ENCODE peak calls at places on chromosome 1, in four cellular contexts. R is body of pancreas, X is heart right ventricle, K is Peyer's patch. D is an unnamed sample.

GRCh38 chr1:229836324-229836723 is 210.3 kb downstream of the URB2 start:
- DNase-seq in R (no peak), X (no peak), K (no peak), D (no peak)

GRCh38 chr1:7478797-7479499 is 292.1 kb upstream of the VAMP3 start:
- DNase-seq in R (peak; percentile 75), X (peak; percentile 72), K (peak; percentile 61), D (peak; percentile 89)

GRCh38 chr1:32871364-32872188 is 864 bp upstream of the FNDC5 start:
- DNase-seq in R (no peak), X (no peak), K (no peak), D (no peak)

GRCh38 chr1:150256549-150257341 is 829 bp upstream of the CA14 start:
- DNase-seq in R (no peak), X (no peak), K (no peak), D (no peak)

GRCh38 chr1:203271962-203272632 is 33.2 kb upstream of the BTG2 start:
- DNase-seq in R (no peak), X (no peak), K (no peak), D (no peak)

GRCh38 chr1:107941123-107941522 is 23.9 kb downstream of the VAV3 start:
- DNase-seq in R (peak; percentile 59), X (no peak), K (no peak), D (no peak)

GRCh38 chr1:169860187-169860586 is 33.5 kb downstream of the SCYL3 start:
- DNase-seq in R (no peak), X (no peak), K (no peak), D (no peak)

GRCh38 chr1:12344611-12345299 is 114.9 kb downstream of the VPS13D start:
- DNase-seq in R (peak; percentile 37), X (no peak), K (no peak), D (peak; percentile 50)

GRCh38 chr1:211133393-211133840 is 531 bp downstream of the KCNH1 start:
- DNase-seq in R (no peak), X (peak; percentile 14), K (peak; percentile 48), D (no peak)

GRCh38 chr1:231612393-231613089 is 14.0 kb upstream of the DISC1 start:
- DNase-seq in R (peak; percentile 32), X (no peak), K (no peak), D (peak; percentile 63)

GRCh38 chr1:231423648-231424047 is 1.6 kb upstream of the EGLN1 start:
- DNase-seq in R (no peak), X (no peak), K (no peak), D (no peak)

GRCh38 chr1:213300433-213300832 is 249.4 kb downstream of the RPS6KC1 start:
- DNase-seq in R (no peak), X (no peak), K (no peak), D (no peak)

GRCh38 chr1:213296558-213296957 is 245.5 kb downstream of the RPS6KC1 start:
- DNase-seq in R (no peak), X (no peak), K (no peak), D (no peak)

GRCh38 chr1:213292653-213293052 is 241.6 kb downstream of the RPS6KC1 start:
- DNase-seq in R (no peak), X (no peak), K (no peak), D (no peak)

GRCh38 chr1:213297021-213297420 is 246.0 kb downstream of the RPS6KC1 start:
- DNase-seq in R (no peak), X (no peak), K (no peak), D (no peak)

DNA sequence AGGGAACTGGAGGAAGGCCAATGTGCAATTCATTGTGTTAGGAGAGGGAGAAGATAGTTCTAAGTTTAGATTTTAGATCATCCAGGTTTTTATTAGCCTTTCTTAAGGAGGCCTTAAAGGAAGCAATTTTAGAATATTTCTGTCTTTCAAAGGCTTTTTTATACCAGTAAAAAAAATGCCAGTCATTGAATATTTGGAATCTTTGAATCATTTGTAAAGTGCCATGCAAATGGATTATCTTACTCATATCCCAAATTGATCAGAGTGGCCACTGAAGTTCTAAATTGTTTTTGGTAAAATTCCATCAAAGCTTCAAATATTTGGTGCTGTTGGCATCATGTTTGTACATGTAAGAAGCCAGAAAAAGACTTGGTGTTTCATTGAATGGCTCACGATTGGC is 244.8 kb downstream of the RPS6KC1 start:
- DNase-seq in R (no peak), X (no peak), K (no peak), D (no peak)
- H3K4me1 ChIP-seq in R (no peaks in the 10 kb centered on the region), X (no peaks in the 10 kb centered on the region), K (no peaks in the 10 kb centered on the region), D (no peaks in the 10 kb centered on the region)

GRCh38 chr1:45995298-45995697 is 137.1 kb downstream of the PIK3R3 start:
- DNase-seq in R (no peak), X (no peak), K (no peak), D (no peak)
- H3K4me1 ChIP-seq in R (no peaks in the 10 kb centered on the region), X (peaks cover 19% of the 10 kb centered on the region), K (no peaks in the 10 kb centered on the region), D (no peaks in the 10 kb centered on the region)

GRCh38 chr1:95406279-95406678 is 172.3 kb downstream of the RWDD3 start:
- DNase-seq in R (no peak), X (no peak), K (no peak), D (no peak)
- H3K4me1 ChIP-seq in R (peaks cover 14% of the 10 kb centered on the region), X (peaks cover 9% of the 10 kb centered on the region), K (no peaks in the 10 kb centered on the region), D (no peaks in the 10 kb centered on the region)

GRCh38 chr1:9591669-9592509 is 3.2 kb downstream of the TMEM201 start:
- DNase-seq in R (no peak), X (no peak), K (peak; percentile 43), D (peak; percentile 44)

GRCh38 chr1:9593492-9594465 is 5.1 kb downstream of the TMEM201 start:
- DNase-seq in R (peak; percentile 78), X (peak; percentile 75), K (peak; percentile 60), D (peak; percentile 77)

GRCh38 chr1:9593147-9593491 is 4.4 kb downstream of the TMEM201 start:
- DNase-seq in R (no peak), X (no peak), K (peak; percentile 42), D (no peak)

GRCh38 chr1:9590945-9591668 is 2.4 kb downstream of the TMEM201 start:
- DNase-seq in R (no peak), X (no peak), K (peak; percentile 46), D (peak; percentile 48)

GRCh38 chr1:9592510-9593075 is 3.9 kb downstream of the TMEM201 start:
- DNase-seq in R (no peak), X (no peak), K (no peak), D (peak; percentile 36)
- H3K4me1 ChIP-seq in R (peaks cover 34% of the 10 kb centered on the region), X (peaks cover 78% of the 10 kb centered on the region), K (peaks cover 8% of the 10 kb centered on the region), D (peaks cover 33% of the 10 kb centered on the region)

DNA sequence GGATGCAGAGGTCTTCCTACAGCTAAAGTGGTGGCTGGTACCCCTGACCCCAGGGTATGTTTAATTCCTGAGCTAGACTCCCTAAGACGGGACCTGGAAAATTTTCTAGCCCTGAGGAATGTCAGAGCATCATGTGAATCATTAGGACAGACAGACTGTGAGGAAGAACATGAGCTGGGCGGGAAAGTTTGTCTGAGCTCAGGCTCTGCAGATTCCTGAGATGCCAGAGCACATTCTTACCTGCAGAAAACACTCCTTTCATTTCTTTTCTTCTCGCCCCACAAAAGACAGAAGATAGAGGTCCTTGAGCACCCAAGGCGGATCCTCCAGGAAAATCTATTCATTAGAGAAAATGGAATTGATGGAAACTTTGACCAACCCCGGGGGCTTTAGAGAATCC is 6.5 kb downstream of the CAPN2 start:
- DNase-seq in R (no peak), X (no peak), K (no peak), D (no peak)
- H3K4me1 ChIP-seq in R (peaks cover 42% of the 10 kb centered on the region), X (peaks cover 72% of the 10 kb centered on the region), K (peaks cover 38% of the 10 kb centered on the region), D (peaks cover 98% of the 10 kb centered on the region)